ENCODE peak calls at places on chromosomes 16 and 17, in seven cellular contexts. V, A, X, W, E, P and U are unnamed samples.

GRCh38 chr16:19914877-19915276 is 30.2 kb upstream of the GPRC5B start:
- DNase-seq in V (no peak), A (no peak), X (no peak), W (no peak), E (no peak), P (no peak), U (no peak)

GRCh38 chr17:47423406-47424295 is 99.9 kb downstream of the EFCAB13 start:
- DNase-seq in V (peak; percentile 54), A (no peak), X (peak; percentile 15), W (peak; percentile 26), E (no peak), P (no peak), U (no peak)

GRCh38 chr16:70267516-70267915 is 15.8 kb upstream of the EXOSC6 start:
- DNase-seq in V (peak; percentile 51), A (no peak), X (peak; percentile 65), W (peak; percentile 52), E (peak; percentile 43), P (peak; percentile 55), U (peak; percentile 45)

GRCh38 chr17:29572691-29573557 is 4.4 kb downstream of the TP53I13 start:
- DNase-seq in V (peak; percentile 81), A (no peak), X (peak; percentile 53), W (peak; percentile 72), E (peak; percentile 71), P (peak; percentile 56), U (no peak)

GRCh38 chr17:42311240-42312034 is 23.1 kb downstream of the STAT5A start:
- DNase-seq in V (peak; percentile 82), A (no peak), X (no peak), W (peak; percentile 93), E (peak; percentile 67), P (peak; percentile 94), U (no peak)

GRCh38 chr16:8577678-8578304 is 12.5 kb downstream of the TMEM114 start:
- DNase-seq in V (no peak), A (no peak), X (no peak), W (no peak), E (no peak), P (no peak), U (no peak)

GRCh38 chr16:12546918-12547607 is 256.6 kb downstream of the CPPED1 start:
- DNase-seq in V (no peak), A (no peak), X (peak; percentile 6), W (no peak), E (no peak), P (peak; percentile 35), U (no peak)

GRCh38 chr16:89326721-89327120 is 109.2 kb downstream of the ZNF778 start:
- DNase-seq in V (no peak), A (no peak), X (no peak), W (no peak), E (no peak), P (no peak), U (no peak)

GRCh38 chr17:80146121-80147034 is 550 bp downstream of the EIF4A3 start:
- DNase-seq in V (no peak), A (no peak), X (peak; percentile 27), W (peak; percentile 29), E (peak; percentile 63), P (peak; percentile 16), U (no peak)

GRCh38 chr17:16417896-16418683 is 2.7 kb downstream of the TRPV2 start:
- DNase-seq in V (no peak), A (no peak), X (no peak), W (no peak), E (no peak), P (peak; percentile 28), U (no peak)

DNA sequence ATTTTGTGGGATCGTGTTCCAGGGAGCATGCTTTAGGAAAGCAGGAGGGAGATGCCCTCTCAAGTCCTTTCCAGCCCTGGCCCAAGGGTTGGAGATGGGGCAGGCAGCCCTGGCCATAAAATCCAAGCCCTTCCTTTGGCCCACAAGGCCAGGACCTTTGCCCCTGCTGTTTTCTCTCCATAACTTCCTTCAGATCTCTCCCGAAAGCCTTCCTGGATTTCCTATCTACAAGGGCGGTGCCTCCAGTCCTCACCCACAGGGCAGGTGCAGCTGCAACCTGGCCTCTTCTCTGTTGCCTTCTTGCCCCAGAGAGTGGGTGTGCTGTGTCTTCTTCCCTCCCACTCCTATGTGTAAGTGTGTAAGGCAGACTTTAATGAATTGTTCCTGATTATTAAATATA is 8.5 kb upstream of the PDP2 start:
- DNase-seq in V (peak; percentile 86), A (no peak), X (no peak), W (no peak), E (no peak), P (no peak), U (no peak)
- TF ChIP-seq POLR2A in V (no peak), A (no peak), X (no peak), W (no peak), E (no peak), P (no peak), U (no peak)

DNA sequence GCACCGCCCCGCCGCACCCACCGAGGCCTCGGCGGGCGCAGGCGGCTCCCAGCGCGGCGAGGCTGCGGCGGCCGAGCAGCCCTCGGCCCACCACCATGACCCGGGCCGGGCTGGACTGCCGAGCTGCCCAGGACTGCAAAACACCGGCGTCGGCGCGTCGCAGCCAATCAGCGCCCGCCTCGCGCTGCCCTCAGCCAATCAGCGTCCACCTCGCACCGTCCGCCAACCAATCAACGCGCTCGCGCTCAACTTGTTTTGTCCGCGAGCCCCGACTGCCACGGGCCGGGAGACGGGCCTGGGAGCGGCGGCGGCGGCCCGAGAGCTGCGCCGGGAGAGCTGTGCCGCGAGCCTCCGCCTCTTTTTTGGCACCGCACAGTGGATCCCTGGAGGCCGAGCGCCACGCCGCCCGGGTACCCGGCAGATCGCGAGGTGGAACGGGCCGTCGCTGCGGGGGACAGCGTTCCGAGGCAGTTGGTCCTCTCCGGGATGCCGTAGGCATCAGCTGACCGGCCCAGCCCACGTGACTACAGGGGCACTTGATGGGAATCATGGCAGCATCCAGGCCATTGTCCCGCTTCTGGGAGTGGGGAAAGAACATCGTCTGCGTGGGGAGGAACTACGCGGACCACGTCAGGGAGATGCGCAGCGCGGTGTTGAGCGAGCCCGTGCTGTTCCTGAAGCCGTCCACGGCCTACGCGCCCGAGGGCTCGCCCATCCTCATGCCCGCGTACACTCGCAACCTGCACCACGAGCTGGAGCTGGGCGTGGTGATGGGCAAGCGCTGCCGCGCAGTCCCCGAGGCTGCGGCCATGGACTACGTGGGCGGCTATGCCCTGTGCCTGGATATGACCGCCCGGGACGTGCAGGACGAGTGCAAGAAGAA is at the start of the genes FAHD1 and HAGH:
- DNase-seq in V (peak; percentile 96), A (peak; percentile 47), X (peak; percentile 99), W (peak; percentile 96), E (peak; percentile 100), P (peak; percentile 94), U (peak; percentile 99)
- TF ChIP-seq POLR2A in V (peak; percentile 33), A (no peak), X (peak; percentile 87), W (no peak), E (peak; percentile 72), P (peak; percentile 67), U (peak; percentile 58)

GRCh38 chr17:75515523-75516254 is at the start of gene CASKIN2:
- DNase-seq in V (peak; percentile 95), A (peak; percentile 33), X (peak; percentile 92), W (peak; percentile 96), E (peak; percentile 96), P (peak; percentile 86), U (peak; percentile 100)
- TF ChIP-seq POLR2A in V (no peak), A (no peak), X (no peak), W (no peak), E (no peak), P (no peak), U (no peak)

GRCh38 chr17:4987767-4988083 is 250 bp upstream of the CAMTA2 start:
- DNase-seq in V (no peak), A (no peak), X (no peak), W (no peak), E (no peak), P (no peak), U (no peak)
- TF ChIP-seq POLR2A in V (no peak), A (no peak), X (no peak), W (no peak), E (no peak), P (peak; percentile 38), U (no peak)

DNA sequence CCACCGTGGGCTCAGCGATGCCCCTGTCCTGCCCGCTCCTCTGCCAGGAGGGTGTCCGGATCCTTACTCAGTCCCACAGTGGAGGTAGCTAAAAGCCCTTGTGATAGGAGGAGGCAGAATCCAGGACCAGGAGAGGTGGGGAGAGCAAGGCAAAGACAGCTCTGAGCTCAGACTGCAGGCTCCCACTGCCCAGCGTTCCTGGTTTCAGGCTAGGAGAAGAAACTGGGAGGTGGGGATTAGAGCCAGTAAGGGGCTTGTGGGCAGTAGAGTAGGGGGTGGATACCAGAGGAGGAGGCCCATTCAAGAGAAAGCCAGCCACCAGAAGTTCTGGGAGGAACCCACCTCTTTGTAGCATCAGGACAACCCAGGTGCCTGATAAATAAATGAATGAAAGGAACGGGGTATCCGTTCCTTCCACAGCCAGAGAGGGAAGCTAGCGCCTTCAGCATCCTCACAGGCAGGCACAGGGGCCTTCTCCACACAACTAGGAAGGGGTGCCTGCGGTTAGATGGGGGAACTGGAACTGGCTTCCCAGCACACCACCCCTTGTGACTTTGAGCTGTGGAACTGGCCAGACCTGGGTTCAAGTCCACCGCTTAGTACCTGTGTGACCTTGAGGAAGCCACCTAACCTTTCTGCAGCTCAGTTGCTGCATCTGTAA is 2.3 kb downstream of the IL21R start:
- DNase-seq in V (no peak), A (no peak), X (no peak), W (no peak), E (no peak), P (no peak), U (no peak)
- TF ChIP-seq POLR2A in V (no peak), A (no peak), X (no peak), W (no peak), E (no peak), P (no peak), U (no peak)

GRCh38 chr17:8148560-8148959 is 3.6 kb downstream of the PER1 start:
- DNase-seq in V (no peak), A (no peak), X (no peak), W (no peak), E (no peak), P (no peak), U (no peak)

GRCh38 chr17:8147805-8148404 is 4.3 kb downstream of the PER1 start:
- DNase-seq in V (no peak), A (no peak), X (no peak), W (no peak), E (no peak), P (no peak), U (no peak)

GRCh38 chr17:8150194-8151119 is 1.7 kb downstream of the PER1 start:
- DNase-seq in V (no peak), A (no peak), X (no peak), W (no peak), E (no peak), P (no peak), U (no peak)

GRCh38 chr17:8151120-8151640 is 1.0 kb downstream of the PER1 start:
- DNase-seq in V (peak; percentile 96), A (peak; percentile 47), X (peak; percentile 92), W (peak; percentile 93), E (peak; percentile 70), P (peak; percentile 90), U (no peak)

DNA sequence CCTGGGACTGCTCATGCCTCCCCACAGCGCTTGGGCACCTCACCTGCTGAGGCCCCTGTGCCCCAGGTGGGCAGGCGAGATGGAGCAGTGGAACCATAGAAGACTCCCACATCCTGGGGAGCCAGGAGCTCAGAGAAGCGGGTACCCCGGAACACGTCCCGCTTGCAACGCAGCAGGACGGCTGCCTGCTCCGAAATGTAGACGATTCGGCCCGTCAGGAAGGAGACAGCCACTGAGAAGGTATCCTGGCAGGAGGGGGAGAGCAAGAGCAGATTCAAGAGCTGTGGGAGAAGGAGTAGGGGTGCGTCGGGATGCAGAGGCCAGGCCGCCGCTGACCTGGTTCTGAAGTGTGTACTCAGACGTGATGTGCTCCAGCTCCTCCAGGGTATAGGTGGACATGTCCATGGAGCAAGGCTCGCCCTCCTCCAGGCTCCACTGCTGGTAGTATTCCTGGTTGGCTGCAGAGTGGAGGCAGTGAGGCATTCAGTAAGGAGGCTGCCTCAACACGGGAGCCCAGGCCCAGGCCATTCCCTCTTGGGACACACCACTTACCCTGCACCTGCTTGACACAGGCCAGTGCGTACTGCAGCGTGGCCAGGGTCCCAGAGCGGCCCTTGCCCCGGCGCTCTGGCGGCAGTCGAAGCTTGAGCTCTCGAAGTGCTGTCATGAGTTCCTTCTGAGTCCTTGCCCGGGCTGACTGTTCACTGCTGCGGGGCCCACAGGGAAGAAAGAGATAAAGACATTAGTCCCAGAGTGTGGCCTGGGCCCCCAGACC is 2.6 kb downstream of the PER1 start:
- DNase-seq in V (no peak), A (no peak), X (no peak), W (no peak), E (no peak), P (no peak), U (no peak)
- TF ChIP-seq POLR2A in V (no peak), A (no peak), X (no peak), W (no peak), E (no peak), P (no peak), U (no peak)